ENCODE peak calls at places on chromosome 15, in six cellular contexts. M is GM23248, A is fibroblast of lung, H is psoas muscle, Y is dermis microvascular lymphatic vessel endothelial cell, J is left lobe of liver. B is an unnamed sample.

GRCh38 chr15:70267879-70268278 is 170.2 kb upstream of the TLE3 start:
- DNase-seq in A (peak), J (no peak), H (peak), M (peak), Y (no peak), B (no peak)

GRCh38 chr15:91861223-91861622 is 7.7 kb downstream of the SLCO3A1 start:
- DNase-seq in M (no peak), J (no peak), A (peak), H (no peak), Y (no peak), B (no peak)

GRCh38 chr15:57388199-57388863 is 12.0 kb downstream of the CGNL1 start:
- DNase-seq in J (no peak), Y (no peak), H (no peak), M (peak), A (peak), B (no peak)

GRCh38 chr15:34693053-34693744 is 61.6 kb downstream of the GJD2 start:
- DNase-seq in H (no peak), A (peak), J (no peak), Y (peak), M (peak), B (no peak)

GRCh38 chr15:66721020-66721419 is 19.0 kb downstream of the SMAD6 start:
- DNase-seq in A (no peak), H (no peak), Y (no peak), M (no peak), J (no peak), B (no peak)

GRCh38 chr15:59300618-59301139 is 72.0 kb downstream of the MYO1E start:
- DNase-seq in J (peak), M (no peak), Y (peak), H (peak), A (no peak), B (no peak)

GRCh38 chr15:74709011-74709410 is 13.2 kb upstream of the EDC3 start:
- DNase-seq in A (no peak), H (no peak), J (no peak), M (peak), Y (no peak), B (no peak)

GRCh38 chr15:62253294-62253693 is 88.2 kb upstream of the C2CD4B start:
- DNase-seq in H (no peak), M (no peak), Y (peak), J (no peak), A (no peak), B (no peak)

GRCh38 chr15:61003683-61004299 is 225.3 kb downstream of the RORA start:
- DNase-seq in Y (no peak), H (no peak), A (no peak), M (no peak), J (no peak), B (no peak)

GRCh38 chr15:67761343-67761742 is 64.0 kb upstream of the SKOR1 start:
- DNase-seq in Y (no peak), J (no peak), A (no peak), H (no peak), M (no peak), B (no peak)

GRCh38 chr15:80925597-80926059 is 64.0 kb downstream of the MESD start:
- DNase-seq in J (no peak), H (no peak), A (peak), Y (peak), M (no peak), B (no peak)